ENCODE peak calls at places on chromosomes 13 and 19, in seven cellular contexts. P is HCT116, E is K562, K is HepG2, L is H1, J is SK-N-SH, D is GM12878. M is an unnamed sample.

GRCh38 chr13:113404723-113405471 is 41.0 kb upstream of the GRTP1 start:
- DNase-seq in K (no peak), J (no peak), P (no peak), L (no peak), E (no peak), D (no peak), M (no peak)

GRCh38 chr13:58949646-58950045 is 1214.1 kb downstream of the DIAPH3 start:
- DNase-seq in K (no peak), D (no peak), P (no peak), J (no peak), E (no peak), L (peak; percentile 55), M (no peak)

GRCh38 chr19:4375164-4375619 is 25.2 kb downstream of the SH3GL1 start:
- DNase-seq in E (peak; percentile 78), K (peak; percentile 75), J (peak; percentile 64), P (no peak), L (peak; percentile 81), D (no peak), M (no peak)

GRCh38 chr13:71460179-71460578 is 406.8 kb downstream of the DACH1 start:
- DNase-seq in E (no peak), J (no peak), D (no peak), K (no peak), P (no peak), L (no peak), M (no peak)

GRCh38 chr13:46721054-46721453 is 75.9 kb downstream of the ESD start:
- DNase-seq in E (no peak), P (peak; percentile 15), L (no peak), J (peak; percentile 53), D (no peak), K (peak; percentile 33), M (peak; percentile 51)

GRCh38 chr19:17202249-17202648 is 12.9 kb upstream of the USE1 start:
- DNase-seq in K (no peak), E (no peak), P (peak; percentile 15), L (no peak), J (no peak), D (no peak), M (peak; percentile 42)

GRCh38 chr13:77729502-77730221 is 32.2 kb downstream of the SLAIN1 start:
- DNase-seq in D (peak; percentile 64), L (no peak), E (no peak), J (no peak), K (no peak), P (no peak), M (no peak)

GRCh38 chr13:47796816-47797215 is 204.3 kb downstream of the SUCLA2 start:
- DNase-seq in J (no peak), L (no peak), D (no peak), E (no peak), K (no peak), P (no peak), M (no peak)

GRCh38 chr13:21371011-21371410 is 88.1 kb downstream of the ZDHHC20 start:
- DNase-seq in K (no peak), D (no peak), L (no peak), J (no peak), E (no peak), P (no peak), M (no peak)

GRCh38 chr13:33249894-33250293 is 35.7 kb downstream of the STARD13 start:
- DNase-seq in J (no peak), L (no peak), P (no peak), E (no peak), D (no peak), K (no peak), M (no peak)

GRCh38 chr13:33250594-33250993 is 35.0 kb downstream of the STARD13 start:
- DNase-seq in E (no peak), P (no peak), D (no peak), J (no peak), K (no peak), L (no peak), M (no peak)

GRCh38 chr13:33251131-33251629 is 34.4 kb downstream of the STARD13 start:
- DNase-seq in E (no peak), J (peak; percentile 54), P (peak; percentile 31), K (no peak), L (no peak), D (peak; percentile 41), M (no peak)

GRCh38 chr13:33252103-33252502 is 33.5 kb downstream of the STARD13 start:
- DNase-seq in K (no peak), L (no peak), E (no peak), D (no peak), P (no peak), J (no peak), M (no peak)

GRCh38 chr13:33249066-33249465 is 36.5 kb downstream of the STARD13 start:
- DNase-seq in J (no peak), L (no peak), K (no peak), E (no peak), P (peak; percentile 13), D (no peak), M (no peak)
- TF ChIP-seq JUND in J (no peak), L (no peak), K (no peak), E (no peak), P (peak; percentile 24), D (no peak), M (no peak)

GRCh38 chr19:15331419-15332310 is 674 bp downstream of the BRD4 start:
- DNase-seq in P (no peak), K (no peak), D (no peak), L (peak; percentile 60), E (peak; percentile 88), J (peak; percentile 88), M (peak; percentile 43)

GRCh38 chr19:15337202-15337601 is 4.9 kb upstream of the BRD4 start:
- DNase-seq in J (no peak), E (no peak), K (no peak), D (no peak), L (no peak), P (no peak), M (no peak)

GRCh38 chr19:15330801-15331418 is 1.4 kb downstream of the BRD4 start:
- DNase-seq in J (peak; percentile 42), P (no peak), D (no peak), L (no peak), K (no peak), E (peak; percentile 20), M (peak; percentile 50)

GRCh38 chr19:15328312-15328711 is 4.0 kb downstream of the BRD4 start:
- DNase-seq in L (no peak), K (no peak), P (no peak), E (no peak), J (no peak), D (no peak), M (no peak)

GRCh38 chr19:15332311-15332996 is at the start of gene BRD4:
- DNase-seq in K (no peak), P (no peak), J (peak; percentile 95), D (no peak), L (peak; percentile 86), E (peak; percentile 91), M (peak; percentile 81)
- TF ChIP-seq JUND in K (no peak), P (no peak), J (no peak), D (no peak), L (no peak), E (no peak), M (no peak)

GRCh38 chr19:45814851-45815481 is at the start of gene RSPH6A:
- DNase-seq in P (no peak), D (no peak), E (no peak), J (no peak), L (peak; percentile 76), K (no peak), M (no peak)

GRCh38 chr19:45815501-45816216 is 551 bp upstream of the RSPH6A start:
- DNase-seq in L (peak; percentile 87), P (no peak), E (no peak), K (no peak), J (peak; percentile 62), D (no peak), M (no peak)

GRCh38 chr19:45817725-45818301 is 2.7 kb upstream of the RSPH6A start:
- DNase-seq in E (no peak), K (no peak), J (peak; percentile 58), P (no peak), D (no peak), L (peak; percentile 79), M (peak; percentile 46)

GRCh38 chr19:45816236-45817009 is 1.3 kb upstream of the RSPH6A start:
- DNase-seq in D (no peak), K (no peak), L (peak; percentile 68), P (no peak), E (no peak), J (peak; percentile 48), M (no peak)

DNA sequence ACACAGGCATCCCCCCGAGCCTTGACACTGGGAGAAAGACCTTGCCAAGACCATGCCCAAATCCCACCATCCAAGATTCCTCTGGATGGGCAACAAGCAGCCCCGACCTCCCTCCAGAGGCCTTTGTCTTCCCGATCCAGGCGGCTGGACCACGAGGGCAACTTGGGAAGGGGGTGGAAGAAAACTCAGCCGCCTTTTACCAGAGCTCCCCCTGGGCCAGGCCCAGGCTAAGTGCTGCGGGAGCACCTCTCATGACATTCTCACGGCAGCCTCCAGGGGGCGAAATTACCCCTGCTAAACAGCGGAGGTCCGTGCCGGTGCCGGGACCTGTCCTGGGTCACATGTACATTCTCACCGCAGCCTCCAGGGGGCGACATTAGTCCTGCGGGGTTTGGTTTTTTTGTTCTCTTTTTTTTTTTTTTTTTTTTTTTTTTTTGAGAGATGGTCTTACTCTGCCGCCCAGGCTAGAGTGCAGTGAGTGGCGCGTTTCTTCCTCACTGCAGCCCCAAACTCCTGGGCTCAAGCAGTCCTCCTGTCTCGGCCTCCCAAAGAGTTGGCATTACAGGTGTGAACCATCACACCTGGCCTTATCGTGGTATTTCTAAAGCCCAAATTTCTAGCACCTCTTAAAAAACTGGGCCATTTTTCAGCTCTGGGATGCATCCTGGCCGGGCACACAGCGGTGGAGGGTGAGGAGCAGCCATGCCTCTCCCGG is 2.1 kb upstream of the RSPH6A start:
- DNase-seq in E (peak; percentile 98), P (peak; percentile 90), K (peak; percentile 87), J (peak; percentile 99), D (peak; percentile 75), L (peak; percentile 100), M (peak; percentile 89)
- TF ChIP-seq JUND in E (peak; percentile 68), P (no peak), K (no peak), J (no peak), D (no peak), L (peak; percentile 68), M (no peak)

GRCh38 chr19:6976197-6976596 is 45.0 kb downstream of the MBD3L2B start:
- DNase-seq in E (no peak), J (no peak), D (no peak), P (no peak), L (no peak), K (no peak), M (no peak)
- TF ChIP-seq JUND in E (no peak), J (no peak), D (no peak), P (no peak), L (no peak), K (no peak), M (no peak)

GRCh38 chr19:18202759-18203407 is 959 bp downstream of the RAB3A start:
- DNase-seq in K (no peak), E (peak; percentile 48), L (peak; percentile 80), P (no peak), J (peak; percentile 70), D (no peak), M (no peak)
- TF ChIP-seq JUND in K (no peak), E (no peak), L (no peak), P (no peak), J (no peak), D (no peak), M (no peak)